ENCODE peak calls at places on chromosome 10, in eight cellular contexts. J is fibroblast of lung, M is cardiac muscle cell, E is WTC11, H is adrenal gland, F is mesothelial cell of epicardium, S is GM10248, A is endodermal cell. Q is an unnamed sample.

GRCh38 chr10:11687357-11687771 is 54.8 kb upstream of the ECHDC3 start:
- DNase-seq in F (no peak), A (no peak), J (peak; percentile 51), H (peak; percentile 33), M (no peak), E (no peak), S (no peak), Q (no peak)

GRCh38 chr10:110273474-110273873 is 31.2 kb downstream of the SMNDC1 start:
- DNase-seq in S (peak; percentile 12), A (no peak), H (no peak), J (peak; percentile 73), M (peak; percentile 94), F (no peak), E (no peak), Q (no peak)

GRCh38 chr10:11386044-11386443 is 225.4 kb downstream of the USP6NL start:
- DNase-seq in E (no peak), A (peak; percentile 65), S (no peak), F (no peak), H (no peak), J (no peak), M (no peak), Q (no peak)

GRCh38 chr10:34310234-34310633 is 504.9 kb downstream of the PARD3 start:
- DNase-seq in S (no peak), H (no peak), A (no peak), M (no peak), E (no peak), J (no peak), F (no peak), Q (no peak)

GRCh38 chr10:95650232-95650631 is 6.3 kb downstream of the ALDH18A1 start:
- DNase-seq in E (peak; percentile 30), M (no peak), H (no peak), F (no peak), A (no peak), J (no peak), S (no peak), Q (no peak)

GRCh38 chr10:6579904-6580278 is at the start of gene PRKCQ:
- DNase-seq in E (peak; percentile 47), A (no peak), H (no peak), F (no peak), M (peak; percentile 40), J (peak; percentile 42), S (peak; percentile 19), Q (no peak)

GRCh38 chr10:114526497-114527238 is 122.4 kb upstream of the AFAP1L2 start:
- DNase-seq in S (peak; percentile 86), E (peak; percentile 83), A (peak; percentile 95), F (peak; percentile 70), H (no peak), M (peak; percentile 92), J (peak; percentile 84), Q (peak; percentile 53)

GRCh38 chr10:86370006-86370585 is 3.5 kb upstream of the GRID1 start:
- DNase-seq in A (peak; percentile 28), J (no peak), H (peak; percentile 5), E (peak; percentile 2), F (no peak), M (no peak), S (no peak), Q (no peak)

GRCh38 chr10:90658791-90659190 is 199.0 kb downstream of the HTR7 start:
- DNase-seq in E (peak; percentile 28), M (no peak), S (no peak), J (no peak), H (no peak), A (peak; percentile 62), F (no peak), Q (no peak)
- TF ChIP-seq CTCF in E (no peak), M (peak; percentile 21), S (no peak), J (peak; percentile 29), H (no peak), A (peak; percentile 68), F (no peak), Q (peak; percentile 23)

GRCh38 chr10:31820096-31820495 is 108.5 kb downstream of the ARHGAP12 start:
- DNase-seq in H (no peak), E (no peak), M (no peak), S (no peak), J (peak; percentile 56), A (no peak), F (no peak), Q (no peak)
- TF ChIP-seq CTCF in H (no peak), E (no peak), M (no peak), S (no peak), J (no peak), A (peak; percentile 33), F (no peak), Q (peak; percentile 10)

GRCh38 chr10:132578287-132578951 is 40.8 kb downstream of the INPP5A start:
- DNase-seq in S (no peak), M (no peak), H (no peak), F (no peak), A (no peak), J (no peak), E (no peak), Q (no peak)

GRCh38 chr10:132575320-132576201 is 38.0 kb downstream of the INPP5A start:
- DNase-seq in E (no peak), H (no peak), A (no peak), M (peak; percentile 82), S (peak; percentile 72), J (peak; percentile 95), F (no peak), Q (no peak)

GRCh38 chr10:132579027-132579859 is 41.7 kb downstream of the INPP5A start:
- DNase-seq in F (no peak), S (no peak), J (no peak), A (no peak), M (no peak), E (no peak), H (no peak), Q (no peak)

GRCh38 chr10:132576671-132577349 is 39.2 kb downstream of the INPP5A start:
- DNase-seq in A (no peak), J (no peak), H (no peak), S (no peak), E (no peak), F (no peak), M (no peak), Q (no peak)

DNA sequence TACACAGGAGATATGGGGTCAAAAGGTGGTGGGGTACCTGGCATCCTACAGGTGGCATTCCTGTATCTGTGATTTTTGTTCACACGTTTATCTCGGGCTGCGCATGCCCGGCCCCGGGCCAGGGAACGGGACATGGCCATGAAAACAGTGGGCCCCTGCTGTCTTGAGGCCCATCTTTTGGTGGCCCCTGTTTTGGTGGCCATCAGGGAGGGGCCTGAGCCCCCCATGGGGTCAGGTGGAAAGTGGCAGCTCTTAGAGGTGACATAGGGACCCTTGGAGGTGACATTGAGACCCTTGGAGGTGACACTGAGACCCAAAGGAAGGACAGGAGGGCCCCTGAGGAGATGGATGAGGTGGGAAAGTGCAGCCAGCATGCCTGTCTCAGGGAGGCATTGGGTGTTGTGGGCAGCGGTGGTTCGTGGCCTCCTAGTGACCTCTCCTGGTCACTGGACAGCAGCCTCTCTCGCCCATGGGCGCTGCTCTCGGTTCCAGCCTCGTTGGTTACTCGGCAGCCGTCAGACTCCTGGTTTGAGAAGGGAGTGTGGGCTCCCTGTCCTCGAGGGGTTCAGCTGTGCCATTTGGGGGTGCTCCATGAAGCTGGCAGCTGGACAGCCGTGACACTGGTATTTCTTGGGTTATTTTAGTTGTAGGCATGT is 39.9 kb downstream of the INPP5A start:
- DNase-seq in M (peak; percentile 16), E (no peak), J (no peak), H (no peak), S (no peak), A (peak; percentile 53), F (no peak), Q (no peak)
- TF ChIP-seq CTCF in M (peak; percentile 16), E (no peak), J (peak; percentile 10), H (peak; percentile 45), S (no peak), A (peak; percentile 48), F (no peak), Q (peak; percentile 32)

GRCh38 chr10:76036410-76036940 is 605.1 kb downstream of the LRMDA start:
- DNase-seq in E (peak; percentile 83), F (peak; percentile 88), S (peak; percentile 73), H (peak; percentile 85), A (peak; percentile 92), M (peak; percentile 77), J (peak; percentile 59), Q (peak; percentile 65)
- TF ChIP-seq CTCF in E (peak; percentile 78), F (peak; percentile 92), S (peak; percentile 71), H (peak; percentile 89), A (peak; percentile 92), M (peak; percentile 94), J (peak; percentile 94), Q (peak; percentile 97)

GRCh38 chr10:75266945-75267344 is 31.2 kb upstream of the COMTD1 start:
- DNase-seq in S (no peak), H (no peak), F (no peak), E (no peak), J (peak; percentile 11), A (no peak), M (no peak), Q (no peak)

GRCh38 chr10:75269605-75270004 is 33.8 kb upstream of the COMTD1 start:
- DNase-seq in J (no peak), F (no peak), H (no peak), M (no peak), E (no peak), A (no peak), S (no peak), Q (no peak)

GRCh38 chr10:75276029-75276872 is 40.5 kb upstream of the COMTD1 start:
- DNase-seq in H (no peak), A (peak; percentile 55), S (no peak), J (no peak), M (peak; percentile 11), F (no peak), E (peak; percentile 27), Q (no peak)

GRCh38 chr10:75272896-75273295 is 37.1 kb upstream of the COMTD1 start:
- DNase-seq in M (no peak), A (no peak), F (no peak), E (no peak), S (no peak), H (no peak), J (no peak), Q (no peak)
- TF ChIP-seq CTCF in M (no peak), A (no peak), F (no peak), E (no peak), S (no peak), H (no peak), J (no peak), Q (no peak)

Q was measured in progenitor cell of endocrine pancreas.